ENCODE peak calls at places on chromosomes 4 and X, in four cellular contexts. One of them, this sample, is unnamed.

GRCh38 chr4:22515888-22516541 is at the start of gene ADGRA3:
- DNase-seq in mucosa of descending colon: peak
- DNase-seq in activated CD4-positive, CD25-positive, alpha-beta regulatory T cell: no peak
- DNase-seq in M059J: peak
- DNase-seq in this sample: no peak

GRCh38 chr4:149056615-149057014 is 614.4 kb upstream of the NR3C2 start:
- DNase-seq in mucosa of descending colon: no peak
- DNase-seq in activated CD4-positive, CD25-positive, alpha-beta regulatory T cell: no peak
- DNase-seq in M059J: no peak
- DNase-seq in this sample: no peak

GRCh38 chr4:139171878-139172691 is 4.9 kb downstream of the ELF2 start:
- DNase-seq in mucosa of descending colon: no peak
- DNase-seq in activated CD4-positive, CD25-positive, alpha-beta regulatory T cell: no peak
- DNase-seq in M059J: peak
- DNase-seq in this sample: no peak

GRCh38 chrX:132741706-132742105 is 216.7 kb downstream of the HS6ST2 start:
- DNase-seq in mucosa of descending colon: no peak
- DNase-seq in activated CD4-positive, CD25-positive, alpha-beta regulatory T cell: no peak
- DNase-seq in M059J: no peak
- DNase-seq in this sample: no peak

GRCh38 chrX:100864967-100865366 is 9.2 kb downstream of the NOX1 start:
- DNase-seq in mucosa of descending colon: no peak
- DNase-seq in activated CD4-positive, CD25-positive, alpha-beta regulatory T cell: no peak
- DNase-seq in M059J: peak
- DNase-seq in this sample: no peak

GRCh38 chr4:186932631-186933150 is 209.0 kb upstream of the FAT1 start:
- DNase-seq in mucosa of descending colon: no peak
- DNase-seq in activated CD4-positive, CD25-positive, alpha-beta regulatory T cell: no peak
- DNase-seq in M059J: peak
- DNase-seq in this sample: no peak

GRCh38 chr4:168634276-168634802 is 137.5 kb downstream of the PALLD start:
- DNase-seq in mucosa of descending colon: no peak
- DNase-seq in activated CD4-positive, CD25-positive, alpha-beta regulatory T cell: no peak
- DNase-seq in M059J: peak
- DNase-seq in this sample: no peak

GRCh38 chr4:118683513-118683912 is 1.7 kb upstream of the METTL14 start:
- DNase-seq in mucosa of descending colon: no peak
- DNase-seq in activated CD4-positive, CD25-positive, alpha-beta regulatory T cell: no peak
- DNase-seq in M059J: peak
- DNase-seq in this sample: no peak

GRCh38 chrX:30570505-30570904 is 7.1 kb downstream of the TASL start:
- DNase-seq in mucosa of descending colon: peak
- DNase-seq in activated CD4-positive, CD25-positive, alpha-beta regulatory T cell: no peak
- DNase-seq in M059J: peak
- DNase-seq in this sample: no peak

GRCh38 chrX:15496809-15497208 is 3.7 kb upstream of the PIR start:
- DNase-seq in mucosa of descending colon: no peak
- DNase-seq in activated CD4-positive, CD25-positive, alpha-beta regulatory T cell: no peak
- DNase-seq in M059J: no peak
- DNase-seq in this sample: no peak

GRCh38 chrX:77785400-77785745 is 643 bp downstream of the ATRX start:
- DNase-seq in mucosa of descending colon: no peak
- DNase-seq in activated CD4-positive, CD25-positive, alpha-beta regulatory T cell: no peak
- DNase-seq in M059J: peak
- DNase-seq in this sample: no peak

GRCh38 chr4:188976644-188977115 is 837.4 kb downstream of the TRIML1 start:
- DNase-seq in mucosa of descending colon: no peak
- DNase-seq in activated CD4-positive, CD25-positive, alpha-beta regulatory T cell: no peak
- DNase-seq in M059J: peak
- DNase-seq in this sample: no peak